ENCODE peak calls at places on chromosomes 1 and 21, in four cellular contexts. P, O, L and W are unnamed samples.

GRCh38 chr1:201721131-201722049 is 107.6 kb upstream of the IPO9 start:
- DNase-seq in P (no peak), O (no peak), L (no peak), W (no peak)

GRCh38 chr21:42971897-42972275 is 2.5 kb upstream of the PKNOX1 start:
- DNase-seq in P (no peak), O (no peak), L (no peak), W (no peak)

GRCh38 chr1:118184737-118185082 is 318 bp downstream of the SPAG17 start:
- DNase-seq in P (no peak), O (no peak), L (no peak), W (no peak)

GRCh38 chr1:176885756-176886155 is 278.8 kb downstream of the ASTN1 start:
- DNase-seq in P (no peak), O (no peak), L (no peak), W (no peak)

GRCh38 chr1:182101415-182102041 is 40.0 kb upstream of the ZNF648 start:
- DNase-seq in P (no peak), O (no peak), L (no peak), W (no peak)

GRCh38 chr1:212490276-212490675 is 57.6 kb downstream of the NENF start:
- DNase-seq in P (no peak), O (no peak), L (no peak), W (no peak)

GRCh38 chr1:207049974-207050391 is 1.0 kb downstream of the YOD1 start:
- DNase-seq in P (no peak), O (no peak), L (no peak), W (no peak)

GRCh38 chr1:68174173-68175113 is 57.9 kb downstream of the WLS start:
- DNase-seq in P (peak), O (peak), L (no peak), W (peak)

GRCh38 chr1:230113605-230114241 is 46.7 kb downstream of the GALNT2 start:
- DNase-seq in P (peak), O (peak), L (no peak), W (peak)

GRCh38 chr1:151834239-151834638 is 2.6 kb upstream of the RORC start:
- DNase-seq in P (no peak), O (no peak), L (no peak), W (no peak)

GRCh38 chr1:221961532-221962292 is 219.8 kb upstream of the DUSP10 start:
- DNase-seq in P (peak), O (no peak), L (no peak), W (no peak)

GRCh38 chr1:17276568-17276967 is 27.7 kb downstream of the PADI3 start:
- DNase-seq in P (peak), O (no peak), L (no peak), W (no peak)

GRCh38 chr1:83497563-83497962 is 501.4 kb downstream of the TTLL7 start:
- DNase-seq in P (no peak), O (no peak), L (no peak), W (no peak)

GRCh38 chr21:18869105-18869504 is 465.5 kb upstream of the TMPRSS15 start:
- DNase-seq in P (no peak), O (no peak), L (no peak), W (no peak)

GRCh38 chr1:214846971-214847810 is 235.3 kb upstream of the KCNK2 start:
- DNase-seq in P (no peak), O (no peak), L (no peak), W (no peak)

GRCh38 chr1:228070173-228070572 is 12.3 kb upstream of the ARF1 start:
- DNase-seq in P (no peak), O (no peak), L (no peak), W (no peak)

GRCh38 chr1:191528275-191528674 is 630.0 kb upstream of the RGS18 start:
- DNase-seq in P (no peak), O (no peak), L (no peak), W (no peak)

GRCh38 chr1:69673301-69673700 is 105.6 kb downstream of the LRRC7 start:
- DNase-seq in P (no peak), O (no peak), L (no peak), W (no peak)

GRCh38 chr21:35324372-35325220 is 275.5 kb upstream of the RUNX1 start:
- DNase-seq in P (no peak), O (no peak), L (no peak), W (no peak)

GRCh38 chr1:176601358-176601757 is 138.4 kb downstream of the PAPPA2 start:
- DNase-seq in P (no peak), O (no peak), L (no peak), W (no peak)

GRCh38 chr1:239457491-239458488 is 71.4 kb downstream of the CHRM3 start:
- DNase-seq in P (no peak), O (no peak), L (no peak), W (no peak)

GRCh38 chr1:45299981-45300668 is 26.6 kb upstream of the HPDL start:
- DNase-seq in P (peak), O (peak), L (no peak), W (peak)

GRCh38 chr1:17122449-17123194 is 3.4 kb upstream of the PADI2 start:
- DNase-seq in P (no peak), O (no peak), L (no peak), W (no peak)

GRCh38 chr1:61244114-61244513 is 161.8 kb downstream of the NFIA start:
- DNase-seq in P (peak), O (peak), L (no peak), W (no peak)

GRCh38 chr1:54876814-54877213 is 10.2 kb downstream of the DHCR24 start:
- DNase-seq in P (no peak), O (no peak), L (no peak), W (no peak)

GRCh38 chr21:41884501-41885030 is 5.4 kb upstream of the PRDM15 start:
- DNase-seq in P (no peak), O (no peak), L (no peak), W (no peak)

GRCh38 chr1:151828931-151829330 is 2.7 kb downstream of the RORC start:
- DNase-seq in P (peak), O (no peak), L (no peak), W (no peak)

GRCh38 chr21:23955130-23955873 is 1652.0 kb downstream of the MRPL39 start:
- DNase-seq in P (no peak), O (no peak), L (no peak), W (no peak)

GRCh38 chr1:91511386-91511785 is 10.7 kb downstream of the CDC7 start:
- DNase-seq in P (no peak), O (no peak), L (no peak), W (no peak)

GRCh38 chr1:207323425-207323976 is 2.0 kb downstream of the CD55 start:
- DNase-seq in P (no peak), O (no peak), L (no peak), W (no peak)

GRCh38 chr1:226083303-226084101 is 21.0 kb downstream of the H3-3A start:
- DNase-seq in P (peak), O (peak), L (peak), W (peak)

GRCh38 chr21:36624105-36624504 is 74.8 kb upstream of the SIM2 start:
- DNase-seq in P (no peak), O (no peak), L (no peak), W (no peak)
- H3K27ac ChIP-seq in P (no peak), O (no peak), L (no peak), W (no peak)

GRCh38 chr1:161185282-161185682 is 8.0 kb upstream of the B4GALT3 start:
- DNase-seq in P (peak), O (peak), L (peak), W (peak)
- H3K4me3 ChIP-seq in P (no peak), O (no peak), L (no peak), W (no peak)

GRCh38 chr1:25772164-25772563 is 27.8 kb upstream of the SELENON start:
- DNase-seq in P (no peak), O (no peak), L (no peak), W (no peak)
- H3K27ac ChIP-seq in P (no peak), O (no peak), L (no peak), W (no peak)

DNA sequence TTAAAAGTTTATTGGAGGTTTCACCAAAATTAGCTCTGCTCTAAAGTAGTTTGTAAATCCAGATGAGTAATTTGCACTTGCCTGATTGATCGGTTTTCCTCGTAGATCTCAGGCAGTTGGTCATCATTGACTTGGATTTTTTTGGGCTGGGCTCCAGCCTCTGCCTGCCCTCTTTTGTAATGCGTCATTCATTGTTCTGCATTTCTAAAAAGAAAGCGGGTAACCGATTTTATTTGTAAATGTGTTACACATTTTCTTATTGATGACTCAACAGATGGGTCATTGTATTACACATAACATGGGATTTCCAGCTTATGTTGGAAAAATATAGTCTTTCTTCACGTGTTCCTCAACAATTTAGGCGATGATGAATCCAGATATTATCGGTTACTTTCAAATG is 5.5 kb downstream of the ETS2 start:
- DNase-seq in P (no peak), O (no peak), L (no peak), W (no peak)
- H3K4me3 ChIP-seq in P (no peak), O (peak), L (no peak), W (no peak)

DNA sequence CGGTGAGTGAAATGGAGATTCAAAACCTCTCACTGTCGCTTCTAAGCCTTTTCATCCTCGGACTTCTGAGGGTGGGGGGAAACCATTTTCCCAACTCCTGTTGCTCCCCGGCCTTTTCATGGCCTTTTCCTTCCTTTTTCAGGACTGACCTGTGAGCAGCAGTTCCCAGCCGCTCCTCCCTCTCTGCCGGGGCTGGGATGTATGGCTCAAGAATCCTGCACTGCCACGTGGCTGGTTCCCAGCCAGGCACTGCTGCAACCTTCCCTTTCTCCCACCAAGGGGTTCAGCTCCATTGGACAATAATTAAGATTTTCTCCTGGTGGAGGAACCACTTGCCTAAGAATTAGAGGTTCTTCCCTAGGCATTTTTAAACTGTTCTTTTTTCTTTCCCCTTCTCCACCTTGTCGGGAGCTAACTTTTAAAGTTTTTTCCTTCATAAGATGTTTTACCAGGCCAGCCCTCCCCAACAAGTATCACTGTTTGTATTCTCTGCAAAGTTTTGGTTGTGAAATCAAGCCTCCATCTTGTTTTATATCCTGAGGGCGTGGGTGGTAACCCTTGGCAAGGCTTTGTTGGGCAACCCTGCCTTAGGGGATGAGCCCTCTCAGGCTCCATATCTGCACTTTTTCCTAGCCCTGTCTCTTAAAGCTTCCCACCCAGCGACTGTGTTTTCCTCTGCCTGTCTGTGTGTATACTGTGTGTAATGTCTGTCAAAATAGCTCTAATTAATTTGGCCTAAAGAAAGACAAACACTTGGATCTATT is 1166.6 kb upstream of the ADGRL2 start:
- DNase-seq in P (no peak), O (no peak), L (no peak), W (no peak)
- H3K27ac ChIP-seq in P (no peak), O (no peak), L (no peak), W (no peak)

DNA sequence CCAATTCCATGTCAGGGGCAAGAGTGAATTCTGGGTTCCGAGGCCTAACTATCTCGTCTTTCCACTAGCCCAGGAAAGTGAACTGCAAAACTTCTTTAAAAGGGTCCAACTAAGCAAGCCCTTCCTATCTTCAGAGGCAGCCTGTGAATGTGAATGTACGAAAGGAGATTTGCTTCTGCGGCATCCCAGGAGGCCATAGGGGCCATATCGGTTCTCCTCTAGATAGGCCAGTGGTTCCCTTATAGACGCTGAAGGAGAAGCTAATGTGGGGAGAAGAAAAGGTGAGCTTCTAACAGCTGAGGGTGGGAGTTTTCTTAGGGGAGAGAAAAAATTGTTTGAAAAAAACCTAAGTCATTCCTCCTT is 128.0 kb upstream of the C1orf174 start:
- DNase-seq in P (no peak), O (no peak), L (no peak), W (no peak)
- H3K4me3 ChIP-seq in P (no peak), O (no peak), L (no peak), W (no peak)

DNA sequence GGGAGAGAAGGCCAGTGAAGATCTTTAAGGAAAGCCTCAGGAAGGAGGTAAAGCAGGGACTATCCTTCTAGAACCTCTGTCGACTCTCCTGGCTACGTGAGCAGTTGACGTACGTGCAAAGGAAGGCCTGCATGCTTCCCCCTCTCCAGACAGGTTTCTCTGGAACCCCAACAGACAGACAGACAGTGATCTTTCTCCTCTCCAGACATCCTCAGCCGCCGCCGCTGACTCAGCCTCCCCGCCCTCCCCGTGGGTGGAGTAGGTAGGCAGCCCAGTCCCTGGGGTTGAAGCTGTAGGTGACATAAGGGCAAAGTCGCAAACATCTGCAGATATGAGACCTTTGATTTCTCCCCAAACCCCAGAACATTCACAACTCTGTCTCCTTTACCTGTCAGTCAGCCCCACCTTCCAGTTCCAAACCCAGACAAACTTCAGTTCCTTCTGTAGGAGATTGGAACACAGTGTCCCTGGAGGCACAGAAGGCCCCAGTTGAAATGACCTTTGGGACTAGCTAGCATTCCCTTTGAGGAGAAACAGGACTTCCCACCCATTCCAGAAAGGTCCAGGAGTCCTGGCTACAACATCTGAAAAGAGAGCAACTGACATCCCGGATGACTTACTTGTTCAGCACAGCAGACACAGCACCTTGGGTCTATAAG is 145.9 kb upstream of the JUN start:
- DNase-seq in P (no peak), O (no peak), L (peak), W (peak)
- H3K27ac ChIP-seq in P (no peak), O (no peak), L (no peak), W (no peak)

GRCh38 chr1:235465066-235465465 is 39.2 kb downstream of the B3GALNT2 start:
- DNase-seq in P (no peak), O (no peak), L (no peak), W (no peak)

GRCh38 chr1:235468009-235468408 is 36.2 kb downstream of the B3GALNT2 start:
- DNase-seq in P (no peak), O (no peak), L (no peak), W (no peak)

GRCh38 chr1:235473808-235474207 is 30.4 kb downstream of the B3GALNT2 start:
- DNase-seq in P (peak), O (no peak), L (no peak), W (no peak)

GRCh38 chr1:235470741-235471439 is 33.4 kb downstream of the B3GALNT2 start:
- DNase-seq in P (no peak), O (no peak), L (no peak), W (no peak)

GRCh38 chr1:235468970-235469369 is 35.3 kb downstream of the B3GALNT2 start:
- DNase-seq in P (no peak), O (no peak), L (no peak), W (no peak)
- H3K4me3 ChIP-seq in P (no peak), O (no peak), L (no peak), W (no peak)

DNA sequence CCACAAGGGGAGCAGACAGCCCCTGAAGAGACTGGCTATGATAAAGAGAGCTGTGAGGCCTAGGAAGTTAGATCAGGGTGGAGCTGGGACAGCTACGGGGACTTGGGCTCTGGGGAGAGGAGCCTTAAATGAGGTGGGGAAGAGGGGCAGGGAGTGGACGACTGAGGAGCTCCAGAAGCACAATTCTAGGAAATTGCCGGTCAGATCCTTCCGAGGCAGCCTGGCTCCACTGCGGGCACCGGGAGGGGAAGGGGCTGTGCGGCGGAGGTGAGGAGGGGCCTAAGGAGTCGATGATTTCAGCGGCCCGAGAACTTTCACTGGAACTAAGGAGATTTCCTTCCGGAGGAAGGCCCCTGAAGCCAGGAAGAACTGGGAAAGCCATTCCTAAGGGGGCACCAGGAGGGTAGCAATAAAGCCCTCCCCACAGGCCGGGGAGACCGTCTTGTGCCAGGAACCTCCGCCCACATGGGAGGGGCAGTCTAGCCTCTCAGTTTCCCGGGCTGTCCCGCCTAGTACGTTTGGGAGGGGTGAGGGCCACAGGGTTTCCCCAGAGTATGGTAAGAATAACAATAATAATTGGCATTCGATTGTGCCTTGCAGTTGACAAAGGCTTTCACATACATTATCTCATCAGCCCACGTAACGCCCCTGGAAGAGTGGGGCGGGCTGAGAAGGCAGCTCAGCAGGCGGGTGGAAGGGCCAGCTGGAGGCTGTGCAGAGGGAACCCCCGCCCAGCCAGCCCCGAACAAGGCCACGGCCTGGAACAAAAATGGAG is 19.6 kb downstream of the NPR1 start:
- DNase-seq in P (peak), O (peak), L (no peak), W (peak)
- H3K27ac ChIP-seq in P (peak), O (peak), L (no peak), W (peak)

DNA sequence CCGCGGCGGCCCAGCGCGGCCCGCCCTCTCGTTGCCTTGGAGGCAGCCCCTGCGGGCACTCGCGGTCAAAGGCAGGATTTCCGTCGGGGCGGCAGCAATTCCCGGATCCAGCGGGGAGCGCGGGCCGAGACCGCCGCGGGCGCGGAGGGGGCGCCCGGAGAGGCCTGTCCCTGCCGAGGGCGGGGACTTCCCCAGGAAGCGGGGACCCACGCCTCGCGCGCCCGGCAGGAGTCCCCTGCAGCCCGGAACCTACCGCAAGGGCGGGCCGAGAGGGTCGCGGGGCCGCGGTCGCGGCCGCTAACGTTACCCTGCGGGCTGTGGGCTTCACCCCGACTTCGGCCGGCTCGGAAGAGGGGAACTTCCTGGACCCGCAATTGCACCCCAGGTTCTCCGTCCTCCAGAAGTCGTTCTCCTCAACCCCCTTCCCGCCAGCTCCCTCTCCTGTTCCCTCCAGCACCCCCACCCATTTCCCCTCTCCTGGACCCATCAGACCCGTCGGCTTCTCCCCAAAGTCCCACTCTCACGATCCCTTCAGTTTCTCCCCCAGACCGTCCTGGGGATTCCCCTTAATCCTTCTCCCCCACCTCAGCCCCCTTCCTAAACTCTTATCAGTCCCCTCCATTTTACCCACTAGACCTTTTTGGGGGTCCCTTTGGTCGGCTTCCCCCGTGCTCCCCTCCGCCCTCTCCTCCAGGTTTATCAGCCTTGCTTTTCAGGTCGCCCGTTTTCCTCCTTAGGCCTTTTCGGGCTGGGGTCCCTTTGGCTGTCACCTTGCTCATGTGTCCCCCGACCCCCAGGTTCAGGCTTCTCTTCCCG is 611 bp downstream of the FGR start:
- DNase-seq in P (no peak), O (peak), L (peak), W (no peak)
- H3K4me3 ChIP-seq in P (no peak), O (peak), L (peak), W (peak)